ENCODE peak calls at places on chromosome 3, in nine cellular contexts. One of them, this sample, is unnamed.

GRCh38 chr3:155230382-155230781 is 63.1 kb downstream of the STRIT1 start:
- DNase-seq in activated T-helper 1 cell treated with anti-CD3 and anti-CD28 coated beads, Interleukin-2, amount 50 U/mL, for 16 hours: no peak
- DNase-seq in posterior vena cava: no peak
- DNase-seq in fibroblast of villous mesenchyme: peak; percentile 56
- DNase-seq in IMR-90: peak; percentile 80
- DNase-seq in AG09309: peak; percentile 81
- DNase-seq in RPMI8226: no peak
- DNase-seq in uterus: no peak
- DNase-seq in CD4-positive, alpha-beta T cell: no peak
- DNase-seq in this sample: no peak

GRCh38 chr3:54358969-54359648 is 236.8 kb downstream of the CACNA2D3 start:
- DNase-seq in activated T-helper 1 cell treated with anti-CD3 and anti-CD28 coated beads, Interleukin-2, amount 50 U/mL, for 16 hours: no peak
- DNase-seq in posterior vena cava: no peak
- DNase-seq in fibroblast of villous mesenchyme: no peak
- DNase-seq in IMR-90: no peak
- DNase-seq in AG09309: no peak
- DNase-seq in RPMI8226: peak; percentile 57
- DNase-seq in uterus: no peak
- DNase-seq in CD4-positive, alpha-beta T cell: no peak
- DNase-seq in this sample: no peak

GRCh38 chr3:66617351-66617750 is 116.5 kb upstream of the LRIG1 start:
- DNase-seq in activated T-helper 1 cell treated with anti-CD3 and anti-CD28 coated beads, Interleukin-2, amount 50 U/mL, for 16 hours: no peak
- DNase-seq in posterior vena cava: no peak
- DNase-seq in fibroblast of villous mesenchyme: no peak
- DNase-seq in IMR-90: no peak
- DNase-seq in AG09309: no peak
- DNase-seq in RPMI8226: no peak
- DNase-seq in uterus: no peak
- DNase-seq in CD4-positive, alpha-beta T cell: no peak
- DNase-seq in this sample: no peak

GRCh38 chr3:74531491-74531890 is 83.0 kb downstream of the CNTN3 start:
- DNase-seq in activated T-helper 1 cell treated with anti-CD3 and anti-CD28 coated beads, Interleukin-2, amount 50 U/mL, for 16 hours: no peak
- DNase-seq in posterior vena cava: no peak
- DNase-seq in fibroblast of villous mesenchyme: no peak
- DNase-seq in IMR-90: peak; percentile 39
- DNase-seq in AG09309: no peak
- DNase-seq in RPMI8226: no peak
- DNase-seq in uterus: no peak
- DNase-seq in CD4-positive, alpha-beta T cell: no peak
- DNase-seq in this sample: peak; percentile 29

GRCh38 chr3:128725547-128725931 is 444 bp upstream of the RAB7A start:
- DNase-seq in activated T-helper 1 cell treated with anti-CD3 and anti-CD28 coated beads, Interleukin-2, amount 50 U/mL, for 16 hours: no peak
- DNase-seq in posterior vena cava: no peak
- DNase-seq in fibroblast of villous mesenchyme: no peak
- DNase-seq in IMR-90: no peak
- DNase-seq in AG09309: no peak
- DNase-seq in RPMI8226: no peak
- DNase-seq in uterus: no peak
- DNase-seq in CD4-positive, alpha-beta T cell: no peak
- DNase-seq in this sample: no peak

GRCh38 chr3:86895202-86895601 is 95.7 kb downstream of the VGLL3 start:
- DNase-seq in activated T-helper 1 cell treated with anti-CD3 and anti-CD28 coated beads, Interleukin-2, amount 50 U/mL, for 16 hours: no peak
- DNase-seq in posterior vena cava: no peak
- DNase-seq in fibroblast of villous mesenchyme: no peak
- DNase-seq in IMR-90: peak; percentile 23
- DNase-seq in AG09309: no peak
- DNase-seq in RPMI8226: no peak
- DNase-seq in uterus: no peak
- DNase-seq in CD4-positive, alpha-beta T cell: no peak
- DNase-seq in this sample: peak; percentile 34

GRCh38 chr3:129864519-129864918 is 29.0 kb downstream of the TMCC1 start:
- DNase-seq in activated T-helper 1 cell treated with anti-CD3 and anti-CD28 coated beads, Interleukin-2, amount 50 U/mL, for 16 hours: no peak
- DNase-seq in posterior vena cava: no peak
- DNase-seq in fibroblast of villous mesenchyme: no peak
- DNase-seq in IMR-90: no peak
- DNase-seq in AG09309: no peak
- DNase-seq in RPMI8226: no peak
- DNase-seq in uterus: no peak
- DNase-seq in CD4-positive, alpha-beta T cell: no peak
- DNase-seq in this sample: no peak

GRCh38 chr3:129985113-129985512 is 10.6 kb downstream of the TRH start:
- DNase-seq in activated T-helper 1 cell treated with anti-CD3 and anti-CD28 coated beads, Interleukin-2, amount 50 U/mL, for 16 hours: no peak
- DNase-seq in posterior vena cava: no peak
- DNase-seq in fibroblast of villous mesenchyme: no peak
- DNase-seq in IMR-90: no peak
- DNase-seq in AG09309: no peak
- DNase-seq in RPMI8226: no peak
- DNase-seq in uterus: no peak
- DNase-seq in CD4-positive, alpha-beta T cell: no peak
- DNase-seq in this sample: no peak

GRCh38 chr3:48409291-48410201 is 20.3 kb downstream of the PLXNB1 start:
- DNase-seq in activated T-helper 1 cell treated with anti-CD3 and anti-CD28 coated beads, Interleukin-2, amount 50 U/mL, for 16 hours: no peak
- DNase-seq in posterior vena cava: peak; percentile 66
- DNase-seq in fibroblast of villous mesenchyme: no peak
- DNase-seq in IMR-90: no peak
- DNase-seq in AG09309: no peak
- DNase-seq in RPMI8226: no peak
- DNase-seq in uterus: peak; percentile 13
- DNase-seq in CD4-positive, alpha-beta T cell: peak; percentile 2
- DNase-seq in this sample: no peak

GRCh38 chr3:133301194-133301593 is 98.7 kb upstream of the BFSP2 start:
- DNase-seq in activated T-helper 1 cell treated with anti-CD3 and anti-CD28 coated beads, Interleukin-2, amount 50 U/mL, for 16 hours: no peak
- DNase-seq in posterior vena cava: no peak
- DNase-seq in fibroblast of villous mesenchyme: peak; percentile 28
- DNase-seq in IMR-90: peak; percentile 96
- DNase-seq in AG09309: peak; percentile 33
- DNase-seq in RPMI8226: no peak
- DNase-seq in uterus: no peak
- DNase-seq in CD4-positive, alpha-beta T cell: no peak
- DNase-seq in this sample: peak; percentile 90

GRCh38 chr3:66140763-66141372 is 79.9 kb upstream of the SLC25A26 start:
- DNase-seq in activated T-helper 1 cell treated with anti-CD3 and anti-CD28 coated beads, Interleukin-2, amount 50 U/mL, for 16 hours: no peak
- DNase-seq in posterior vena cava: no peak
- DNase-seq in fibroblast of villous mesenchyme: no peak
- DNase-seq in IMR-90: no peak
- DNase-seq in AG09309: no peak
- DNase-seq in RPMI8226: no peak
- DNase-seq in uterus: no peak
- DNase-seq in CD4-positive, alpha-beta T cell: no peak
- DNase-seq in this sample: no peak

GRCh38 chr3:60555704-60556340 is 695.4 kb downstream of the FHIT start:
- DNase-seq in activated T-helper 1 cell treated with anti-CD3 and anti-CD28 coated beads, Interleukin-2, amount 50 U/mL, for 16 hours: no peak
- DNase-seq in posterior vena cava: no peak
- DNase-seq in fibroblast of villous mesenchyme: no peak
- DNase-seq in IMR-90: peak; percentile 74
- DNase-seq in AG09309: no peak
- DNase-seq in RPMI8226: no peak
- DNase-seq in uterus: no peak
- DNase-seq in CD4-positive, alpha-beta T cell: no peak
- DNase-seq in this sample: no peak

GRCh38 chr3:129474986-129475804 is 35.2 kb downstream of the IFT122 start:
- DNase-seq in activated T-helper 1 cell treated with anti-CD3 and anti-CD28 coated beads, Interleukin-2, amount 50 U/mL, for 16 hours: no peak
- DNase-seq in posterior vena cava: no peak
- DNase-seq in fibroblast of villous mesenchyme: no peak
- DNase-seq in IMR-90: peak; percentile 8
- DNase-seq in AG09309: no peak
- DNase-seq in RPMI8226: no peak
- DNase-seq in uterus: no peak
- DNase-seq in CD4-positive, alpha-beta T cell: no peak
- DNase-seq in this sample: no peak

GRCh38 chr3:78912217-78912616 is 855.6 kb downstream of the ROBO1 start:
- DNase-seq in activated T-helper 1 cell treated with anti-CD3 and anti-CD28 coated beads, Interleukin-2, amount 50 U/mL, for 16 hours: no peak
- DNase-seq in posterior vena cava: no peak
- DNase-seq in fibroblast of villous mesenchyme: no peak
- DNase-seq in IMR-90: no peak
- DNase-seq in AG09309: no peak
- DNase-seq in RPMI8226: no peak
- DNase-seq in uterus: no peak
- DNase-seq in CD4-positive, alpha-beta T cell: no peak
- DNase-seq in this sample: no peak

This sample was measured in EL.